ENCODE peak calls at places on chromosomes 7 and 10, in five cellular contexts. One of them, this sample, is unnamed.

GRCh38 chr7:136002802-136003201 is 25.6 kb upstream of the MTPN start:
- DNase-seq in A549: no peak
- DNase-seq in HepG2: no peak
- DNase-seq in ovary: no peak
- DNase-seq in transverse colon: no peak
- DNase-seq in this sample: no peak

GRCh38 chr7:79786187-79786586 is 332.7 kb upstream of the MAGI2 start:
- DNase-seq in A549: no peak
- DNase-seq in HepG2: no peak
- DNase-seq in ovary: no peak
- DNase-seq in transverse colon: no peak
- DNase-seq in this sample: no peak

GRCh38 chr10:124886195-124886594 is 55.7 kb upstream of the ZRANB1 start:
- DNase-seq in A549: no peak
- DNase-seq in HepG2: no peak
- DNase-seq in ovary: no peak
- DNase-seq in transverse colon: no peak
- DNase-seq in this sample: no peak

GRCh38 chr10:33132626-33133025 is 174.6 kb upstream of the ITGB1 start:
- DNase-seq in A549: no peak
- DNase-seq in HepG2: no peak
- DNase-seq in ovary: no peak
- DNase-seq in transverse colon: no peak
- DNase-seq in this sample: no peak

GRCh38 chr10:90213346-90213745 is 512.0 kb downstream of the KIF20B start:
- DNase-seq in A549: no peak
- DNase-seq in HepG2: no peak
- DNase-seq in ovary: no peak
- DNase-seq in transverse colon: no peak
- DNase-seq in this sample: no peak

GRCh38 chr10:6563075-6563474 is 17.0 kb downstream of the PRKCQ start:
- DNase-seq in A549: no peak
- DNase-seq in HepG2: no peak
- DNase-seq in ovary: no peak
- DNase-seq in transverse colon: no peak
- DNase-seq in this sample: no peak

GRCh38 chr7:66185680-66186187 is 19.4 kb upstream of the TPST1 start:
- DNase-seq in A549: no peak
- DNase-seq in HepG2: no peak
- DNase-seq in ovary: no peak
- DNase-seq in transverse colon: no peak
- DNase-seq in this sample: no peak

GRCh38 chr10:126500866-126501265 is 112.6 kb upstream of the ADAM12 start:
- DNase-seq in A549: no peak
- DNase-seq in HepG2: no peak
- DNase-seq in ovary: no peak
- DNase-seq in transverse colon: no peak
- DNase-seq in this sample: peak

GRCh38 chr10:29773675-29774091 is 138.9 kb upstream of the SVIL start:
- DNase-seq in A549: no peak
- DNase-seq in HepG2: no peak
- DNase-seq in ovary: no peak
- DNase-seq in transverse colon: no peak
- DNase-seq in this sample: no peak

GRCh38 chr7:98400538-98401427 is at the start of gene BAIAP2L1:
- DNase-seq in A549: peak
- DNase-seq in HepG2: peak
- DNase-seq in ovary: peak
- DNase-seq in transverse colon: peak
- DNase-seq in this sample: no peak

GRCh38 chr7:104206841-104207240 is 972 bp downstream of the ORC5 start:
- DNase-seq in A549: no peak
- DNase-seq in HepG2: no peak
- DNase-seq in ovary: no peak
- DNase-seq in transverse colon: no peak
- DNase-seq in this sample: no peak

GRCh38 chr7:53437336-53437735 is 401.9 kb downstream of the POM121L12 start:
- DNase-seq in A549: no peak
- DNase-seq in HepG2: no peak
- DNase-seq in ovary: no peak
- DNase-seq in transverse colon: no peak
- DNase-seq in this sample: no peak

GRCh38 chr7:69232445-69233376 is 365.6 kb upstream of the AUTS2 start:
- DNase-seq in A549: no peak
- DNase-seq in HepG2: no peak
- DNase-seq in ovary: no peak
- DNase-seq in transverse colon: no peak
- DNase-seq in this sample: no peak

GRCh38 chr10:104873161-104873560 is 232.1 kb downstream of the SORCS3 start:
- DNase-seq in A549: no peak
- DNase-seq in HepG2: no peak
- DNase-seq in ovary: no peak
- DNase-seq in transverse colon: no peak
- DNase-seq in this sample: no peak

GRCh38 chr7:102061981-102062390 is 224.7 kb upstream of the SH2B2 start:
- DNase-seq in A549: no peak
- DNase-seq in HepG2: no peak
- DNase-seq in ovary: peak
- DNase-seq in transverse colon: no peak
- DNase-seq in this sample: no peak

GRCh38 chr7:106313456-106313891 is 28.7 kb upstream of the NAMPT start:
- DNase-seq in A549: no peak
- DNase-seq in HepG2: no peak
- DNase-seq in ovary: no peak
- DNase-seq in transverse colon: no peak
- DNase-seq in this sample: no peak

GRCh38 chr10:5491477-5491876 is 7.9 kb downstream of the CALML5 start:
- DNase-seq in A549: no peak
- DNase-seq in HepG2: no peak
- DNase-seq in ovary: peak
- DNase-seq in transverse colon: no peak
- DNase-seq in this sample: no peak

GRCh38 chr10:44264244-44264643 is 120.7 kb downstream of the CXCL12 start:
- DNase-seq in A549: no peak
- DNase-seq in HepG2: no peak
- DNase-seq in ovary: no peak
- DNase-seq in transverse colon: no peak
- DNase-seq in this sample: peak

GRCh38 chr10:12503311-12503710 is 154.0 kb downstream of the CAMK1D start:
- DNase-seq in A549: no peak
- DNase-seq in HepG2: no peak
- DNase-seq in ovary: no peak
- DNase-seq in transverse colon: peak
- DNase-seq in this sample: no peak

GRCh38 chr10:103850572-103850895 is 4.8 kb downstream of the SH3PXD2A start:
- DNase-seq in A549: no peak
- DNase-seq in HepG2: no peak
- DNase-seq in ovary: no peak
- DNase-seq in transverse colon: no peak
- DNase-seq in this sample: no peak

GRCh38 chr10:86285136-86285790 is 81.3 kb downstream of the GRID1 start:
- DNase-seq in A549: no peak
- DNase-seq in HepG2: no peak
- DNase-seq in ovary: no peak
- DNase-seq in transverse colon: no peak
- DNase-seq in this sample: no peak

GRCh38 chr7:155928583-155929145 is 116.4 kb upstream of the SHH start:
- DNase-seq in A549: no peak
- DNase-seq in HepG2: no peak
- DNase-seq in ovary: no peak
- DNase-seq in transverse colon: no peak
- DNase-seq in this sample: no peak

GRCh38 chr10:104809288-104810090 is 168.4 kb downstream of the SORCS3 start:
- DNase-seq in A549: no peak
- DNase-seq in HepG2: peak
- DNase-seq in ovary: no peak
- DNase-seq in transverse colon: no peak
- DNase-seq in this sample: no peak

GRCh38 chr10:91251430-91252056 is 31.1 kb downstream of the PCGF5 start:
- DNase-seq in A549: peak
- DNase-seq in HepG2: peak
- DNase-seq in ovary: peak
- DNase-seq in transverse colon: peak
- DNase-seq in this sample: no peak

GRCh38 chr10:60186315-60187071 is 203.2 kb downstream of the ANK3 start:
- DNase-seq in A549: peak
- DNase-seq in HepG2: no peak
- DNase-seq in ovary: no peak
- DNase-seq in transverse colon: no peak
- DNase-seq in this sample: no peak

GRCh38 chr7:20343211-20343610 is 12.5 kb downstream of the ITGB8 start:
- DNase-seq in A549: no peak
- DNase-seq in HepG2: no peak
- DNase-seq in ovary: no peak
- DNase-seq in transverse colon: no peak
- DNase-seq in this sample: no peak

GRCh38 chr10:14433147-14433546 is 102.4 kb upstream of the FRMD4A start:
- DNase-seq in A549: no peak
- DNase-seq in HepG2: no peak
- DNase-seq in ovary: no peak
- DNase-seq in transverse colon: no peak
- DNase-seq in this sample: no peak

GRCh38 chr10:77834943-77835668 is 91.4 kb downstream of the DLG5 start:
- DNase-seq in A549: no peak
- DNase-seq in HepG2: no peak
- DNase-seq in ovary: no peak
- DNase-seq in transverse colon: no peak
- DNase-seq in this sample: no peak
- TF ChIP-seq EP300 in A549: no peak
- TF ChIP-seq EP300 in HepG2: no peak
- TF ChIP-seq EP300 in ovary: no peak
- TF ChIP-seq EP300 in transverse colon: no peak
- TF ChIP-seq EP300 in this sample: no peak

GRCh38 chr10:11448190-11448544 is 163.3 kb downstream of the USP6NL start:
- DNase-seq in A549: no peak
- DNase-seq in HepG2: no peak
- DNase-seq in ovary: no peak
- DNase-seq in transverse colon: no peak
- DNase-seq in this sample: no peak
- H3K4me3 ChIP-seq in A549: no peak
- H3K4me3 ChIP-seq in HepG2: no peak
- H3K4me3 ChIP-seq in ovary: no peak
- H3K4me3 ChIP-seq in transverse colon: no peak
- H3K4me3 ChIP-seq in this sample: no peak

DNA sequence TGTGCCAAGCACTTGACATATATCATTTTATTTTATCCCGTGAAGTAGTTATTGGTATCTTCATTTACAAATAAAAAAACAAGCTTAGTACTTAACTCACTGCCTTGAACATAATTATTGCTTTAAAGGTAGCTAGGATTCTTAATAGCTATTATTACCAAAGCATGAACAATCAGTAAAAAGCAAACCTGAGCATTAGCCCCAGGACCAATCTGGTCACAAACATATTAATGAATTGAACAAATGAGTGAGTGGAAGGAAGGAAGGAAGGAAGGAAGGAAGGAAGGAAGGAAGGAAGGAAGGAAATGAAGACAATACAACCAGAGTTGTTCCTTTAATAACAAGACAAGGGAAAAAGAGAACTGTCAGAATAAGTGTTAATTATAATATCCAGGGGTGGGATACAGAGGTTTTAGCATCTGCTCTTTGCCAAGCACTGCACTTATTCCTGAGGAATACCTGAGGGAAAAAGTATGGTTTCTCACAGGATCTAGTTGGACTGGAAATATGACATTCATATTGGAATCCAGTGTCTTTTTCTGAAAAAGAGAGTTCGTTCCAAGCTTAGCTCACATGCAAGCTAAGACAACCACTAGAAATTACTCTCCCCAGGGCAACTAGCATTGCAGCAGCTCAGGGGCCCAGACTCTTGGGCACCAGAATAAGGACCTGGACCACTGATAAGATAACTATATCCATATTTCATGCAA is 172.9 kb upstream of the MGMT start:
- DNase-seq in A549: no peak
- DNase-seq in HepG2: no peak
- DNase-seq in ovary: no peak
- DNase-seq in transverse colon: no peak
- DNase-seq in this sample: no peak
- TF ChIP-seq EP300 in A549: no peak
- TF ChIP-seq EP300 in HepG2: no peak
- TF ChIP-seq EP300 in ovary: no peak
- TF ChIP-seq EP300 in transverse colon: no peak
- TF ChIP-seq EP300 in this sample: no peak

GRCh38 chr7:117021960-117022359 is 68.7 kb downstream of the ST7 start:
- DNase-seq in A549: no peak
- DNase-seq in HepG2: no peak
- DNase-seq in ovary: no peak
- DNase-seq in transverse colon: no peak
- DNase-seq in this sample: no peak

GRCh38 chr7:117024811-117025210 is 71.5 kb downstream of the ST7 start:
- DNase-seq in A549: no peak
- DNase-seq in HepG2: no peak
- DNase-seq in ovary: no peak
- DNase-seq in transverse colon: no peak
- DNase-seq in this sample: no peak

GRCh38 chr7:117025891-117026290 is 72.6 kb downstream of the ST7 start:
- DNase-seq in A549: no peak
- DNase-seq in HepG2: no peak
- DNase-seq in ovary: no peak
- DNase-seq in transverse colon: no peak
- DNase-seq in this sample: no peak

GRCh38 chr7:117021366-117021765 is 68.1 kb downstream of the ST7 start:
- DNase-seq in A549: no peak
- DNase-seq in HepG2: no peak
- DNase-seq in ovary: no peak
- DNase-seq in transverse colon: no peak
- DNase-seq in this sample: no peak

GRCh38 chr7:117023325-117023854 is 70.1 kb downstream of the ST7 start:
- DNase-seq in A549: no peak
- DNase-seq in HepG2: no peak
- DNase-seq in ovary: no peak
- DNase-seq in transverse colon: no peak
- DNase-seq in this sample: no peak
- H3K4me3 ChIP-seq in A549: no peak
- H3K4me3 ChIP-seq in HepG2: no peak
- H3K4me3 ChIP-seq in ovary: no peak
- H3K4me3 ChIP-seq in transverse colon: no peak
- H3K4me3 ChIP-seq in this sample: no peak

This sample was measured in esophagus muscularis mucosa.